ENCODE peak calls at places on chromosomes 4 and X, in seven cellular contexts. S, V, U, L, I, B and N are unnamed samples.

GRCh38 chrX:97308161-97308560 is 424.5 kb downstream of the RPA4 start:
- DNase-seq in U (no peak), V (no peak), S (peak; percentile 17), B (no peak), L (no peak), I (no peak), N (no peak)

GRCh38 chr4:129929052-129929451 is 833.1 kb downstream of the C4orf33 start:
- DNase-seq in V (no peak), S (no peak), L (no peak), B (no peak), I (no peak), U (peak; percentile 5), N (no peak)

GRCh38 chr4:72112514-72113156 is 80.8 kb downstream of the NPFFR2 start:
- DNase-seq in V (no peak), I (no peak), B (peak; percentile 79), L (no peak), U (no peak), S (peak; percentile 76), N (no peak)

GRCh38 chrX:32933548-32933947 is 277.8 kb downstream of the DMD start:
- DNase-seq in L (no peak), B (no peak), S (no peak), U (no peak), V (no peak), I (no peak), N (no peak)

GRCh38 chr4:42654606-42655005 is 2.3 kb downstream of the ATP8A1 start:
- DNase-seq in L (peak; percentile 19), B (no peak), U (no peak), S (peak; percentile 50), I (no peak), V (peak; percentile 56), N (no peak)

GRCh38 chr4:133839326-133839725 is 362.3 kb downstream of the PABPC4L start:
- DNase-seq in U (no peak), I (no peak), L (no peak), V (no peak), S (peak; percentile 12), B (no peak), N (no peak)

GRCh38 chr4:7909966-7910720 is 29.5 kb downstream of the AFAP1 start:
- DNase-seq in V (no peak), I (no peak), L (no peak), S (peak; percentile 65), U (no peak), B (no peak), N (no peak)

GRCh38 chr4:82629238-82630000 is 67.6 kb upstream of the TMEM150C start:
- DNase-seq in I (no peak), L (no peak), U (no peak), V (no peak), S (peak; percentile 61), B (no peak), N (no peak)

GRCh38 chrX:20217906-20218305 is 48.8 kb downstream of the RPS6KA3 start:
- DNase-seq in U (no peak), L (no peak), I (no peak), B (no peak), V (no peak), S (no peak), N (no peak)

GRCh38 chr4:52982246-52982950 is 120.3 kb downstream of the RASL11B start:
- DNase-seq in S (peak; percentile 73), U (no peak), L (no peak), B (no peak), I (no peak), V (no peak), N (no peak)

GRCh38 chr4:13930155-13930554 is 302.6 kb upstream of the BOD1L1 start:
- DNase-seq in V (no peak), I (no peak), L (no peak), U (no peak), B (no peak), S (no peak), N (no peak)

GRCh38 chrX:114717921-114718320 is 134.0 kb downstream of the HTR2C start:
- DNase-seq in U (peak; percentile 34), V (no peak), L (no peak), I (no peak), B (no peak), S (no peak), N (no peak)

DNA sequence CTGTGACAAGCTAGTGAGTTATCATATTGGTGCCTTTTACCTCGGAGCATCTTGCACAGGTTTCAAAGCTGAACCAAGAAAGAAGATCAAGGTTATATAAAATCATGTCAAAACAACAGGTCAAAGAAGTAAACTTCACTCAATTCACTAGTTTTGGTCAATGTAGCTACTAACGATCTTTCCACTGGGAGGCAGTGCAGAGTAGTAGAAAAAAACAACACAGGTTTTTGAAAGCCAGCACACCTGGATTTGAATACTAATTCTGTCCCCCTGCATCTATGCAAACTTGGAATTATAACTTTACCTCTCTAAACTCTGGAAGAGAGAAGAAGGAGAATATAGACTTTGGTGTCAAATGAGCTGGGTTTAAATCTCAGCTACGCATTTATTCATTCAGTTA is 266.1 kb downstream of the GRIA3 start:
- DNase-seq in I (no peak), B (no peak), U (no peak), L (no peak), V (no peak), S (peak; percentile 1), N (no peak)
- TF ChIP-seq CTCF in I (no peak), B (peak; percentile 32), U (peak; percentile 60), L (no peak), V (no peak), S (peak; percentile 32), N (peak; percentile 63)

DNA sequence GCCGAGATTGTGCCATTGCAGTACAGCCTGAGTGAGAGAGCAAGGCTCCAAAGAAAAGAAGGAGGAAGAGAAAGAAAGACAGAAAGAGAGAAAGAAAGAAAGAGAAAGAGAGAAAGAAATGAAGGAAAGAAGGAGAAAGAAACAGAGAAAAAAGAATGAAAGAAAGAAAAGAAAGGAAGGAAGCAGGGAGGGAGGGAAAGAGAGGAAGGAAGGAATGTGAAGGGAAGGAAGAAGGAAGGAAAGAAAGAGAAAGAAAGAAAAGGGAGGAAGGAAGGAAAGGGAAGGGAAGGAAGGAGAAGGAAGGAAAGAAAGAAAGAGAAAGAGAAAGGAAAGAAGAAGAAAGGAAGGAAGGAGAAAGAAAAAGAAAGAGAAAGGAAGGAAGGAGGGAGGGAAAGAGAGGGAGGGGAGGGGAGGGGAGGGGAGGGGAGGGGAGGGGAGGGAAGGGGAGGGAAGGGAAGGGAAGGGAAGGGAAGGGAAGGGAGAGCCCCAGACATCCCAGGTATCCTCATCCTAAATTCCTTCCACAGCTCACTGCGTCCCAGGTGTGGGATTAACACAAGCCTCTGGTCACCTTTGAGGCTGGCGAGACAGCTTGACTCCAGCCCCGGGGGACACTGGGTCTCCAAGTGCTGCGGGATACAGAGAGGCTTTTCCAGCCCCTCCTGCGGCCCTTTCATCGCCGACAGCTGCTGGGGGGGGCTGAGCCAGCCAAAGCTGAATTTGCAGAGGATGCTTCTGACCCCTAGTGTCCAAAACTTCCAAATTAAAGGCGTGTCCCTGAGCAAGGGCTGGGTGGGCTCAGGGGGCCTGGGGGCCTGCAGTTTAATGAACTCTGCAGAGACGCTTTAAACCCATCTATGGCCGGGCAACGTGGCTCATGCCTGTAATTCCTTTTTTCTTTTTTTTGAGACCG is 24.2 kb upstream of the CSF2RA start:
- DNase-seq in V (no peak), I (no peak), S (no peak), L (no peak), B (no peak), U (peak; percentile 26), N (no peak)
- TF ChIP-seq CTCF in V (peak; percentile 53), I (no peak), S (no peak), L (no peak), B (peak; percentile 20), U (peak; percentile 35), N (peak; percentile 39)

GRCh38 chr4:60463846-60464502 is 736.2 kb upstream of the ADGRL3 start:
- DNase-seq in B (no peak), V (no peak), L (no peak), I (no peak), U (no peak), S (no peak), N (no peak)
- TF ChIP-seq CTCF in B (peak; percentile 42), V (no peak), L (no peak), I (no peak), U (peak; percentile 37), S (peak; percentile 37), N (peak; percentile 32)

DNA sequence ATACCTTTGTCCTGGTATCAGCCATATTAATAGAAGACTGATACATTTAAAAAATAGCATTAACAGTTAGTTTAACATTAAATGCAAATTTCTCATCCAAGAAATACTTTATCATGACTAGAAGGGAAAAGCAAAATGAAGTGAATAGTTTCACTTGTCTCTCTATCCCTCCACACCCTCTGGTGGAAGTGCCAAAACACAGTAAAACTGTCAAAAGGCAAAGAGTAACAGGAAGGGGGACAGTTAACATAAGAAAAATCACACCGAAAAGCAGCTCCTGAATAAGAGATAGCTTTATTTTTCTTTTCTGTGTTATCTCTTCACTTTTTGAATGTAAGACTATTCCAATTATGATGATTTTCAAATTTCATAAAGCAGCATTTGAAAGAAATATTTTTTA is 187.2 kb downstream of the FBXW7 start:
- DNase-seq in B (no peak), V (no peak), U (no peak), L (no peak), S (no peak), I (no peak), N (no peak)
- TF ChIP-seq CTCF in B (peak; percentile 16), V (no peak), U (peak; percentile 49), L (no peak), S (no peak), I (no peak), N (peak; percentile 53)

GRCh38 chr4:6892909-6893202 is 16.8 kb upstream of the TBC1D14 start:
- DNase-seq in S (no peak), B (no peak), V (no peak), I (no peak), L (no peak), U (no peak), N (no peak)

GRCh38 chr4:6894086-6894478 is 15.5 kb upstream of the TBC1D14 start:
- DNase-seq in B (no peak), L (no peak), S (no peak), V (no peak), I (no peak), U (no peak), N (no peak)

GRCh38 chr4:6891436-6892170 is 18.0 kb upstream of the TBC1D14 start:
- DNase-seq in S (peak; percentile 31), I (no peak), V (no peak), L (no peak), B (no peak), U (no peak), N (no peak)

GRCh38 chr4:6893449-6894085 is 16.1 kb upstream of the TBC1D14 start:
- DNase-seq in S (peak; percentile 86), B (no peak), L (no peak), V (peak; percentile 61), U (no peak), I (no peak), N (no peak)

DNA sequence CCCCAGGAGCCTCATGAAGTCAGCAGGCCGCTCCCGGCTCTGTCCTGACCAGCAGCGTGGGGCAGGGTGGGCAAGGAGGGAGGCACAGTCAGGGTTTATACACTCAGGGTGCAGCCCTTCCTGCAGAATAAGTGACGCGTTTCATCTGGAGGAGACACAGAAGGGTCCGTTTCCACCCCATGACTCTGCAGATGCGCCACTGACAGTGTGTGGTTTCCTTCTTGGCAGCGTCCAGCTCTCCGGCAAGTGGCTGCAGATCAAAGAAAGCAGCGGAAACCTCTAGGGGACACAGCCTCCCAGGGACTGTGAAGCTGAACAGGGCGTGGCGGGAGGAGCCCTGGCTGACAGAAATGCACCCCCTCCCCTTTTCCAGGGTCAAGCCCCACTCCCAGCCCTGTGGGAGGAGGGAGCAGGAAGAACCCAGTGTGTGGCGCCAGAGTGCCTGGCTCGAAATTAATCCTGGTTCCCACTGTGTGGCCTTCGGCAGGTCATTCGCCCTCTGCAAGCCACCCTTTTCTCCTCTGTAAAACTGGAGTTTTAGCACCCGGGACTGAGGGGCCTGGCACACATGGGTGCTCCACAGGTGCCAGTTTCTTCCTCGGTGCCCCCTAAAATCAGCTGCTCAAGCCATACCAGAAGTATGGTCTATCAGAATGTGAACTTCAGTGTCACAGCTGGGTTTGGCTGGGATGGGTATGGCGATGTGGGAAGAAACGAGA is 17.3 kb upstream of the TBC1D14 start:
- DNase-seq in U (peak; percentile 37), V (peak; percentile 78), B (no peak), L (peak; percentile 58), S (peak; percentile 79), I (no peak), N (no peak)
- TF ChIP-seq CTCF in U (no peak), V (peak; percentile 9), B (no peak), L (no peak), S (peak; percentile 31), I (no peak), N (peak; percentile 13)